ENCODE peak calls at places on chromosomes 12 and 14, in six cellular contexts. S is cardiac muscle cell, Y is stomach, X is tibial nerve, Z is prostate gland, Q is gastrocnemius medialis. B is an unnamed sample.

GRCh38 chr14:52266782-52267181 is 716 bp upstream of the PTGDR start:
- DNase-seq in X (no peak), S (no peak), Y (no peak), Z (no peak), Q (no peak), B (no peak)

GRCh38 chr14:28609228-28609828 is 157.3 kb upstream of the FOXG1 start:
- DNase-seq in X (peak; percentile 31), Q (no peak), Y (peak; percentile 38), Z (peak; percentile 6), S (peak; percentile 78), B (peak; percentile 1)

GRCh38 chr14:104222396-104223036 is 84.1 kb downstream of the KIF26A start:
- DNase-seq in Y (no peak), S (no peak), Q (no peak), Z (no peak), X (no peak), B (no peak)

GRCh38 chr14:105855246-105855892 is 329.0 kb downstream of the TMEM121 start:
- DNase-seq in Z (no peak), X (no peak), S (no peak), Q (no peak), Y (no peak), B (no peak)

GRCh38 chr12:12872934-12873275 is 18.5 kb upstream of the GPRC5A start:
- DNase-seq in S (no peak), Z (no peak), Q (no peak), Y (no peak), X (no peak), B (no peak)

GRCh38 chr12:52070243-52070925 is 606 bp downstream of the ATG101 start:
- DNase-seq in Q (no peak), Y (no peak), Z (no peak), S (no peak), X (no peak), B (no peak)

GRCh38 chr12:70648831-70649230 is 11.6 kb upstream of the PTPRB start:
- DNase-seq in Y (no peak), Q (no peak), Z (no peak), S (no peak), X (no peak), B (no peak)

GRCh38 chr12:122126713-122127597 is 47.1 kb downstream of the IL31 start:
- DNase-seq in Z (no peak), Y (peak; percentile 40), Q (no peak), S (no peak), X (no peak), B (peak; percentile 41)

GRCh38 chr14:53378142-53378541 is 225.0 kb upstream of the DDHD1 start:
- DNase-seq in Q (no peak), Z (no peak), X (no peak), S (no peak), Y (no peak), B (no peak)

GRCh38 chr14:65303902-65304222 is 108.7 kb upstream of the FUT8 start:
- DNase-seq in Z (no peak), Q (no peak), S (no peak), Y (no peak), X (no peak), B (no peak)

GRCh38 chr12:112858776-112859175 is 48.0 kb upstream of the OAS1 start:
- DNase-seq in S (no peak), Z (no peak), Y (no peak), Q (no peak), X (no peak), B (no peak)

GRCh38 chr14:104683653-104684448 is 5.6 kb upstream of the INF2 start:
- DNase-seq in Q (no peak), X (no peak), S (no peak), Z (no peak), Y (no peak), B (no peak)

GRCh38 chr12:93762059-93762719 is 85.0 kb downstream of the CRADD start:
- DNase-seq in X (no peak), S (no peak), Z (no peak), Y (no peak), Q (no peak), B (no peak)

GRCh38 chr12:24838531-24838950 is 110.4 kb downstream of the BCAT1 start:
- DNase-seq in S (no peak), X (peak; percentile 84), Q (peak; percentile 35), Z (no peak), Y (no peak), B (no peak)
- TF ChIP-seq CTCF in S (no peak), X (no peak), Q (no peak), Z (no peak), Y (no peak), B (no peak)

GRCh38 chr12:53976823-53977595 is 2.3 kb upstream of the HOTAIR start:
- DNase-seq in Z (no peak), S (no peak), Q (no peak), Y (no peak), X (no peak), B (no peak)
- H3K4me1 ChIP-seq in Z (no peaks in the 10 kb centered on the region), S (peaks cover 4% of the 10 kb centered on the region), Q (peaks cover 7% of the 10 kb centered on the region), Y (peaks cover 26% of the 10 kb centered on the region), X (no peaks in the 10 kb centered on the region), B (peaks cover 26% of the 10 kb centered on the region)

DNA sequence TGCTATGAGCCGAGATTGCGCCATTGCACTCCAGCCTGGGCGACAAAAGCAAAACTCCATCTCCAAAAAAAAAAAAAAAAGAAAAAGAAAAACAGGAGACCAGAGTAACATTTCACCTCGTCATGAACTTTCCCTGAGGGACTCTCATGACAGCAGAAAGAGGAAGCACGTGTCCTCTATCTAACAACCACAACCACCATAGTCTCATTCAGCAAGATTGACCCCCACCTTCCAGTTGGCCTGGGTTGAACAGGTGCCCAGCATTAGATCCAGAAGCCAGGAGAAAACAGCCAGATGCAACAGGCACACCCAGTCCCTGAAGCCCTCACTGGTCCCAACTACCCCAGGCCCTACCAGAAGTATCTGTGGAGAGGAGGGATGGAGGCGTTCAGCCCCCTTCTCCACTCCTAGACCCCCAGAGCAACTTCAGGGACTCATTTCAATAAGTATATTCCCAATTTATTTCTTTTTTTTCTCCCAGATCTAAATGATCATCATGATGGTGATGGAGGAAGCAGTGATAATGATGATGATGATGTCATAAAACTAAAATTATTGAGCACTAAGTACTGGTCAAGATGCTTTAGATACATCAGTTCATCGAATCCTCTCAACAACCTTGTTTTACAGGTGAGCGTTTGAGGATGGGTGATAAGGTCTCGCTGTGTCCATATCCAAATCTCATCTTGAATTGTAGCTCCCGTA is 235.0 kb downstream of the EFCAB11 start:
- DNase-seq in X (no peak), Y (no peak), Z (no peak), Q (no peak), S (no peak), B (no peak)
- H3K27ac ChIP-seq in X (no peak overlapping the region), Y (no peak overlapping the region), Z (no peak overlapping the region), Q (no peak overlapping the region), S (no peak overlapping the region), B (no peak overlapping the region)

GRCh38 chr14:77988966-77989365 is 181.2 kb upstream of the NRXN3 start:
- DNase-seq in X (peak; percentile 31), Y (no peak), Q (peak; percentile 21), S (no peak), Z (no peak), B (peak; percentile 55)
- TF ChIP-seq CTCF in X (no peak), Y (no peak), Q (no peak), S (no peak), Z (no peak), B (no peak)

GRCh38 chr12:124392991-124393790 is 98.3 kb downstream of the RFLNA start:
- DNase-seq in X (peak; percentile 71), Q (peak; percentile 97), Z (peak; percentile 73), S (no peak), Y (peak; percentile 95), B (peak; percentile 92)
- H3K4me1 ChIP-seq in X (peaks cover 7% of the 10 kb centered on the region), Q (peaks cover 73% of the 10 kb centered on the region), Z (peaks cover 39% of the 10 kb centered on the region), S (peaks cover 11% of the 10 kb centered on the region), Y (peaks cover 97% of the 10 kb centered on the region), B (peaks cover 31% of the 10 kb centered on the region)

GRCh38 chr12:131901431-131902331 is 7.3 kb downstream of the ULK1 start:
- DNase-seq in Y (peak; percentile 72), Z (no peak), Q (peak; percentile 91), S (no peak), X (no peak), B (no peak)
- H3K27ac ChIP-seq in Y (peak overlapping the region; percentile 48), Z (no peak overlapping the region), Q (peak overlapping the region; percentile 94), S (no peak overlapping the region), X (no peak overlapping the region), B (no peak overlapping the region)